ENCODE peak calls at places on chromosome 10, in ten cellular contexts. One of them, this sample, is unnamed.

GRCh38 chr10:62794306-62794705 is 10.2 kb upstream of the ADO start:
- DNase-seq in fibroblast of the aortic adventitia: peak
- DNase-seq in testis: no peak
- DNase-seq in WTC11: no peak
- DNase-seq in progenitor cell of endocrine pancreas: no peak
- DNase-seq in cardiac fibroblast: no peak
- DNase-seq in AG10803: peak
- DNase-seq in Panc1: no peak
- DNase-seq in Peyer's patch: no peak
- DNase-seq in neural crest cell: no peak
- DNase-seq in this sample: no peak

GRCh38 chr10:68516766-68517165 is 10.6 kb downstream of the SLC25A16 start:
- DNase-seq in WTC11: no peak
- DNase-seq in Peyer's patch: no peak
- DNase-seq in progenitor cell of endocrine pancreas: no peak
- DNase-seq in fibroblast of the aortic adventitia: peak
- DNase-seq in AG10803: peak
- DNase-seq in Panc1: no peak
- DNase-seq in testis: no peak
- DNase-seq in neural crest cell: no peak
- DNase-seq in cardiac fibroblast: peak
- DNase-seq in this sample: peak

GRCh38 chr10:71334228-71334791 is 15.3 kb downstream of the SLC29A3 start:
- DNase-seq in neural crest cell: peak
- DNase-seq in testis: no peak
- DNase-seq in AG10803: no peak
- DNase-seq in Panc1: no peak
- DNase-seq in fibroblast of the aortic adventitia: no peak
- DNase-seq in cardiac fibroblast: no peak
- DNase-seq in progenitor cell of endocrine pancreas: no peak
- DNase-seq in WTC11: no peak
- DNase-seq in Peyer's patch: no peak
- DNase-seq in this sample: no peak

GRCh38 chr10:102578782-102579181 is 65.5 kb upstream of the TRIM8 start:
- DNase-seq in Peyer's patch: no peak
- DNase-seq in neural crest cell: no peak
- DNase-seq in Panc1: no peak
- DNase-seq in WTC11: no peak
- DNase-seq in testis: no peak
- DNase-seq in AG10803: no peak
- DNase-seq in progenitor cell of endocrine pancreas: no peak
- DNase-seq in fibroblast of the aortic adventitia: no peak
- DNase-seq in cardiac fibroblast: no peak
- DNase-seq in this sample: no peak

GRCh38 chr10:126854726-126855125 is 50.5 kb upstream of the DOCK1 start:
- DNase-seq in progenitor cell of endocrine pancreas: peak
- DNase-seq in Panc1: no peak
- DNase-seq in WTC11: no peak
- DNase-seq in Peyer's patch: no peak
- DNase-seq in neural crest cell: no peak
- DNase-seq in AG10803: no peak
- DNase-seq in cardiac fibroblast: no peak
- DNase-seq in fibroblast of the aortic adventitia: no peak
- DNase-seq in testis: no peak
- DNase-seq in this sample: no peak

GRCh38 chr10:24665001-24665400 is 58.7 kb downstream of the ARHGAP21 start:
- DNase-seq in progenitor cell of endocrine pancreas: no peak
- DNase-seq in cardiac fibroblast: no peak
- DNase-seq in AG10803: no peak
- DNase-seq in fibroblast of the aortic adventitia: no peak
- DNase-seq in Peyer's patch: no peak
- DNase-seq in neural crest cell: no peak
- DNase-seq in Panc1: no peak
- DNase-seq in WTC11: no peak
- DNase-seq in testis: no peak
- DNase-seq in this sample: no peak

GRCh38 chr10:71218046-71218832 is 5.9 kb downstream of the UNC5B start:
- DNase-seq in fibroblast of the aortic adventitia: peak
- DNase-seq in WTC11: no peak
- DNase-seq in Peyer's patch: no peak
- DNase-seq in neural crest cell: no peak
- DNase-seq in cardiac fibroblast: no peak
- DNase-seq in testis: no peak
- DNase-seq in progenitor cell of endocrine pancreas: no peak
- DNase-seq in Panc1: no peak
- DNase-seq in AG10803: peak
- DNase-seq in this sample: peak

GRCh38 chr10:132145002-132145401 is 41.7 kb upstream of the DPYSL4 start:
- DNase-seq in progenitor cell of endocrine pancreas: no peak
- DNase-seq in fibroblast of the aortic adventitia: no peak
- DNase-seq in AG10803: no peak
- DNase-seq in testis: no peak
- DNase-seq in cardiac fibroblast: no peak
- DNase-seq in Peyer's patch: no peak
- DNase-seq in WTC11: no peak
- DNase-seq in neural crest cell: no peak
- DNase-seq in Panc1: no peak
- DNase-seq in this sample: no peak

GRCh38 chr10:2989292-2989947 is 77.9 kb upstream of the PFKP start:
- DNase-seq in neural crest cell: no peak
- DNase-seq in WTC11: no peak
- DNase-seq in testis: no peak
- DNase-seq in cardiac fibroblast: no peak
- DNase-seq in progenitor cell of endocrine pancreas: no peak
- DNase-seq in Peyer's patch: no peak
- DNase-seq in AG10803: no peak
- DNase-seq in Panc1: no peak
- DNase-seq in fibroblast of the aortic adventitia: no peak
- DNase-seq in this sample: no peak

GRCh38 chr10:2994562-2994961 is 72.8 kb upstream of the PFKP start:
- DNase-seq in AG10803: peak
- DNase-seq in progenitor cell of endocrine pancreas: no peak
- DNase-seq in Panc1: no peak
- DNase-seq in cardiac fibroblast: no peak
- DNase-seq in WTC11: no peak
- DNase-seq in testis: no peak
- DNase-seq in fibroblast of the aortic adventitia: peak
- DNase-seq in Peyer's patch: no peak
- DNase-seq in neural crest cell: no peak
- DNase-seq in this sample: peak

GRCh38 chr10:2993636-2994035 is 73.7 kb upstream of the PFKP start:
- DNase-seq in Peyer's patch: no peak
- DNase-seq in WTC11: no peak
- DNase-seq in cardiac fibroblast: no peak
- DNase-seq in Panc1: no peak
- DNase-seq in fibroblast of the aortic adventitia: no peak
- DNase-seq in neural crest cell: no peak
- DNase-seq in testis: peak
- DNase-seq in AG10803: no peak
- DNase-seq in progenitor cell of endocrine pancreas: no peak
- DNase-seq in this sample: no peak

GRCh38 chr10:2990764-2991163 is 76.6 kb upstream of the PFKP start:
- DNase-seq in progenitor cell of endocrine pancreas: no peak
- DNase-seq in cardiac fibroblast: no peak
- DNase-seq in Peyer's patch: no peak
- DNase-seq in neural crest cell: no peak
- DNase-seq in fibroblast of the aortic adventitia: no peak
- DNase-seq in Panc1: no peak
- DNase-seq in AG10803: no peak
- DNase-seq in WTC11: no peak
- DNase-seq in testis: no peak
- DNase-seq in this sample: no peak

DNA sequence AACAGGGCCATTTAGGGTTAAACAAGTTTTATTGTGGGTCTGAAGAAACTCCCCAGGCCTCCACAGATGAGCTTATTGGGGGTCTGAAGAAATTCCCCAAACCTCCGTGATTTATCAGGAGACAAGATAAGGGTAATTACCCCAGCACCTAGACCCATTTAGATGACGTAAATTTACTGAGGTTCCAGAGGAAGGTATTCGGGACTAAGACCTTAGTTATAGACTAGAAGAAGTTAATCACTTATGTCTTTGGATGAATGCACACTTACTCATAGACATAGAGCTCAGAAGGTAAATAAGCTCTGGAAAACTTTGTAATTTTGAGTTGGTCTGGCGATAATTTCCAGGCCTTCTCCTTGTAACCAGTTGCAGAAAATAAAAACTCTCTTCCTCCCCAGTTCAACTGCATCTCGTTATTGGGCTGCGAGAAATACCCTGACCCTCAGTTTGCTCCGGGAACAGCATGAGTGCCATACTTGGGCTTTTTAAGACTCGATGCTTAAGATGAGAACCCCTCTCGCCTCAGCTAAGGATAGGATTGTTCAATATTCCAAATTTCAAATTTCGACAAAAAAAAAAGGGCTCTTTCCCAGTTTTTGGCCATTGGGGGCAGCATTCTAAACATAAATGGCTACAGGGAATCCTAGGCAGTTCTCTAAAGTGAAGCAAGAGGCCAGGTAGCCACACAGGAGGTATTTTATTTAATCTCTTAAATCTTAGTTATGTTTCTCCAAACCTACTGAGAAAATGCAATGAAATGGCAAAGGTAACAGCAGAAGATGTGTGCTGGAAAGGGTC is 74.7 kb upstream of the PFKP start:
- DNase-seq in testis: no peak
- DNase-seq in neural crest cell: no peak
- DNase-seq in Peyer's patch: no peak
- DNase-seq in cardiac fibroblast: no peak
- DNase-seq in fibroblast of the aortic adventitia: no peak
- DNase-seq in Panc1: no peak
- DNase-seq in WTC11: no peak
- DNase-seq in progenitor cell of endocrine pancreas: no peak
- DNase-seq in AG10803: no peak
- DNase-seq in this sample: no peak
- TF ChIP-seq CTCF in testis: no peak
- TF ChIP-seq CTCF in neural crest cell: peak
- TF ChIP-seq CTCF in Peyer's patch: no peak
- TF ChIP-seq CTCF in cardiac fibroblast: peak
- TF ChIP-seq CTCF in fibroblast of the aortic adventitia: peak
- TF ChIP-seq CTCF in Panc1: no peak
- TF ChIP-seq CTCF in WTC11: no peak
- TF ChIP-seq CTCF in progenitor cell of endocrine pancreas: peak
- TF ChIP-seq CTCF in AG10803: peak
- TF ChIP-seq CTCF in this sample: peak

DNA sequence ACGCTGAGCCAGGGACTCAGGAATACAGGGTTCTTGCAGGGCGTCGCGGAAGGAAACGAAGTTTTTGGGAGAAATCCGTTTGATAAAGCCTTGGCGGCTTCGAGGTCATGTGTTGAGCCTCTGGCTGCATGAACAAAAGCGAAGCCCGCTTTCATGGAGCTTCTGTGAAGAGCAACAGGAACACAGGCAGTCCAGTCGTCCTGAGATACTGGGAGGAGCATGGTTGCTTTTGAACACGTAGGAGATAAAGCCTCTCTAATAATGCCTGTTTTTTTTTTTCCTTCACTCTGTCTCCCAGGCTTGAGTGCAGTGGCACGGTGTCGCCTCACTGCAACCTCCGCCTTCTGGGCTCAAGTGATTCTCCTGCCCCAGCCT is 455 bp upstream of the ZNF32 start:
- DNase-seq in testis: no peak
- DNase-seq in Peyer's patch: no peak
- DNase-seq in cardiac fibroblast: no peak
- DNase-seq in WTC11: no peak
- DNase-seq in neural crest cell: no peak
- DNase-seq in progenitor cell of endocrine pancreas: no peak
- DNase-seq in Panc1: no peak
- DNase-seq in fibroblast of the aortic adventitia: no peak
- DNase-seq in AG10803: no peak
- DNase-seq in this sample: peak
- TF ChIP-seq CTCF in testis: no peak
- TF ChIP-seq CTCF in Peyer's patch: no peak
- TF ChIP-seq CTCF in cardiac fibroblast: no peak
- TF ChIP-seq CTCF in WTC11: no peak
- TF ChIP-seq CTCF in neural crest cell: no peak
- TF ChIP-seq CTCF in progenitor cell of endocrine pancreas: no peak
- TF ChIP-seq CTCF in Panc1: no peak
- TF ChIP-seq CTCF in fibroblast of the aortic adventitia: no peak
- TF ChIP-seq CTCF in AG10803: no peak
- TF ChIP-seq CTCF in this sample: no peak

DNA sequence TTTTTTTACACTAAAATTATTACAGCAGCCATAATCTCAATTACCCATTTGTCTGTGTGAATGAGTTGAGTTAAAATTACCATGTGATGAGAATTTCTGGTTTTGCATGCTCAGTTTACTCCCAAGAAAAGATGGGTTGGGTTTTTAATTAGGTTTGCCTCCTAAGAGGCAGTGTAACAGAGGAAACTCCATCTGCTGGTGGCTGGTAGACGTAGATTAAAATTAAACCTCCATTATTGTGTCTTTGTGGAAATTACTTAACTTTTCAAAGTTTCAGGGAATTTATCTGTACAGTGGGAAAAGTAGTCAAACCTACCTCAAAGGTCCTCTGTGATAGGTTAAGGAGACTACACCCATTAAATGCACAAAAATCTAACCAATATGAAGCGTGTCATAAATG is 954.2 kb downstream of the PCDH15 start:
- DNase-seq in Panc1: no peak
- DNase-seq in cardiac fibroblast: no peak
- DNase-seq in WTC11: no peak
- DNase-seq in fibroblast of the aortic adventitia: no peak
- DNase-seq in progenitor cell of endocrine pancreas: no peak
- DNase-seq in AG10803: no peak
- DNase-seq in neural crest cell: no peak
- DNase-seq in Peyer's patch: no peak
- DNase-seq in testis: no peak
- DNase-seq in this sample: no peak
- TF ChIP-seq CTCF in Panc1: peak
- TF ChIP-seq CTCF in cardiac fibroblast: no peak
- TF ChIP-seq CTCF in WTC11: no peak
- TF ChIP-seq CTCF in fibroblast of the aortic adventitia: no peak
- TF ChIP-seq CTCF in progenitor cell of endocrine pancreas: no peak
- TF ChIP-seq CTCF in AG10803: no peak
- TF ChIP-seq CTCF in neural crest cell: peak
- TF ChIP-seq CTCF in Peyer's patch: no peak
- TF ChIP-seq CTCF in testis: no peak
- TF ChIP-seq CTCF in this sample: no peak

GRCh38 chr10:110209926-110210662 is 2.7 kb downstream of the MXI1 start:
- DNase-seq in WTC11: peak
- DNase-seq in Panc1: no peak
- DNase-seq in fibroblast of the aortic adventitia: peak
- DNase-seq in progenitor cell of endocrine pancreas: peak
- DNase-seq in Peyer's patch: peak
- DNase-seq in testis: no peak
- DNase-seq in AG10803: peak
- DNase-seq in neural crest cell: peak
- DNase-seq in cardiac fibroblast: peak
- DNase-seq in this sample: peak

GRCh38 chr10:110207805-110208613 is 604 bp downstream of the MXI1 start:
- DNase-seq in cardiac fibroblast: peak
- DNase-seq in Peyer's patch: peak
- DNase-seq in progenitor cell of endocrine pancreas: no peak
- DNase-seq in AG10803: peak
- DNase-seq in testis: peak
- DNase-seq in neural crest cell: peak
- DNase-seq in fibroblast of the aortic adventitia: peak
- DNase-seq in WTC11: peak
- DNase-seq in Panc1: no peak
- DNase-seq in this sample: peak

GRCh38 chr10:110206988-110207804 is at the start of gene MXI1:
- DNase-seq in AG10803: peak
- DNase-seq in cardiac fibroblast: peak
- DNase-seq in Panc1: no peak
- DNase-seq in testis: peak
- DNase-seq in fibroblast of the aortic adventitia: peak
- DNase-seq in progenitor cell of endocrine pancreas: peak
- DNase-seq in WTC11: peak
- DNase-seq in neural crest cell: peak
- DNase-seq in Peyer's patch: peak
- DNase-seq in this sample: peak

GRCh38 chr10:110209399-110209925 is 2.1 kb downstream of the MXI1 start:
- DNase-seq in WTC11: peak
- DNase-seq in cardiac fibroblast: peak
- DNase-seq in testis: peak
- DNase-seq in AG10803: peak
- DNase-seq in progenitor cell of endocrine pancreas: peak
- DNase-seq in Peyer's patch: peak
- DNase-seq in neural crest cell: peak
- DNase-seq in fibroblast of the aortic adventitia: peak
- DNase-seq in Panc1: no peak
- DNase-seq in this sample: peak

DNA sequence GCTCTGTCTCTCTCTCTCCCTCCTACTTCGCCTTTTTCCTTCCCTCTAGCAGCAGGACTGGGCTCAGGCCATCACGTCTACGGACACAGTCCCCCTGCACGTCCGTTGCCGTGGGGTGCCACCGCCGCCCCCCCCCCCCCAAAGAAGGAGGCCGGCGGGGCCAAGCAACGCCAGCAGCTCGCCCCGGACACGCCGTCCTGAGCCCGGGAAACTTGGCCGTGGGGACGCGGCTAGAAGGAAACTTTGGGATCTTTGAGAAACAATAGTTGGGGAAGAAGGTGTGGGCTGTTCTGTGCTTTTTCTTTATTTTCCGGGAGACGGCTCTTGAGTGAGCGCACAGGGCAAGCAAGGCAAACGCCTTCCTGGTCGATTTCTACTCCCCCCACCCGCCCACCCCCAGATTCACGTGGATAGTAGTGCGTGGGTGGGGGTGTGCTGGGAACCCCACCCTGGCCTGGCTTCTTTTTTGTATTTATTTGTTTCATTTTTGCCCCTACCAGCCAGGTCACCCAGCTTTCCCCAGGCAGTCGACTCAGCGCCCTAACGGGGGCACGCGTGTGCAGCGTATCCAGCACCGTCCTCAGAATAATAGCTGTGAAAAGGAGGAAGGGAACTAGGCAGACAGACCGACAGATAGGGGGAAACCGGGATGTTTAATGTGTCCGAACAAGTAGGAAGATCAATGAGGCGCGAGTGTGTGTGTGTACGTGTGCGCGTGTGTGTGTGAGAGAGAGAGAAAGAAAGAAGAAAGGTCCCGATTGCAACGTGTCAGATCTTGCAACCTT is 1.4 kb downstream of the MXI1 start:
- DNase-seq in testis: peak
- DNase-seq in WTC11: no peak
- DNase-seq in progenitor cell of endocrine pancreas: no peak
- DNase-seq in AG10803: peak
- DNase-seq in Peyer's patch: peak
- DNase-seq in Panc1: no peak
- DNase-seq in cardiac fibroblast: peak
- DNase-seq in neural crest cell: no peak
- DNase-seq in fibroblast of the aortic adventitia: peak
- DNase-seq in this sample: peak
- TF ChIP-seq CTCF in testis: no peak
- TF ChIP-seq CTCF in WTC11: no peak
- TF ChIP-seq CTCF in progenitor cell of endocrine pancreas: no peak
- TF ChIP-seq CTCF in AG10803: peak
- TF ChIP-seq CTCF in Peyer's patch: no peak
- TF ChIP-seq CTCF in Panc1: peak
- TF ChIP-seq CTCF in cardiac fibroblast: peak
- TF ChIP-seq CTCF in neural crest cell: no peak
- TF ChIP-seq CTCF in fibroblast of the aortic adventitia: peak
- TF ChIP-seq CTCF in this sample: peak